ENCODE peak calls at places on chromosomes 1 and 21, in four cellular contexts. M, H, A and D are unnamed samples. For H3K27me3, the result is how much of the 10 kb centered on the place peaks cover.

GRCh38 chr1:97340951-97341350 is 579.9 kb downstream of the DPYD start:
- DNase-seq in M (no peak), H (no peak), A (no peak), D (peak)

GRCh38 chr1:12556368-12556930 is 61.6 kb downstream of the DHRS3 start:
- DNase-seq in M (no peak), H (peak), A (peak), D (peak)

GRCh38 chr1:55965981-55966461 is 613.3 kb downstream of the PLPP3 start:
- DNase-seq in M (no peak), H (no peak), A (no peak), D (no peak)

GRCh38 chr21:41373769-41374168 is 11.9 kb downstream of the MX2 start:
- DNase-seq in M (no peak), H (no peak), A (no peak), D (no peak)

GRCh38 chr1:227864882-227865281 is 49.4 kb downstream of the PRSS38 start:
- DNase-seq in M (no peak), H (no peak), A (no peak), D (no peak)

GRCh38 chr21:22728091-22728490 is 1729.9 kb downstream of the NCAM2 start:
- DNase-seq in M (no peak), H (no peak), A (peak), D (no peak)

GRCh38 chr1:101128211-101128727 is 102.7 kb upstream of the DPH5 start:
- DNase-seq in M (peak), H (no peak), A (no peak), D (peak)

GRCh38 chr1:225652726-225653462 is at the start of gene ENAH:
- DNase-seq in M (peak), H (peak), A (peak), D (peak)

GRCh38 chr1:234963904-234964702 is 164.5 kb downstream of the TOMM20 start:
- DNase-seq in M (peak), H (no peak), A (no peak), D (no peak)

GRCh38 chr1:248406721-248407692 is 4.2 kb downstream of the OR2T1 start:
- DNase-seq in M (no peak), H (no peak), A (no peak), D (no peak)

GRCh38 chr1:88979054-88979748 is 13.2 kb downstream of the KYAT3 start:
- DNase-seq in M (no peak), H (no peak), A (no peak), D (no peak)

GRCh38 chr1:217059401-217059800 is 336.2 kb upstream of the ESRRG start:
- DNase-seq in M (no peak), H (no peak), A (peak), D (no peak)

GRCh38 chr1:109732390-109732763 is 8.5 kb downstream of the GSTM3 start:
- DNase-seq in M (no peak), H (no peak), A (no peak), D (no peak)

GRCh38 chr1:17759114-17759513 is 4.0 kb downstream of the ACTL8 start:
- DNase-seq in M (no peak), H (peak), A (no peak), D (peak)

GRCh38 chr1:234861761-234862160 is 251.8 kb upstream of the IRF2BP2 start:
- DNase-seq in M (no peak), H (no peak), A (no peak), D (no peak)

GRCh38 chr1:172219966-172220365 is 200.5 kb upstream of the C1orf105 start:
- DNase-seq in M (no peak), H (no peak), A (no peak), D (peak)

GRCh38 chr1:58854576-58854975 is 70.7 kb upstream of the JUN start:
- DNase-seq in M (no peak), H (no peak), A (no peak), D (peak)

GRCh38 chr1:58858344-58858673 is 74.5 kb upstream of the JUN start:
- DNase-seq in M (peak), H (no peak), A (no peak), D (no peak)

GRCh38 chr1:58855351-58856165 is 71.7 kb upstream of the JUN start:
- DNase-seq in M (no peak), H (no peak), A (no peak), D (no peak)

GRCh38 chr1:58859769-58860455 is 76.1 kb upstream of the JUN start:
- DNase-seq in M (no peak), H (no peak), A (no peak), D (no peak)

DNA sequence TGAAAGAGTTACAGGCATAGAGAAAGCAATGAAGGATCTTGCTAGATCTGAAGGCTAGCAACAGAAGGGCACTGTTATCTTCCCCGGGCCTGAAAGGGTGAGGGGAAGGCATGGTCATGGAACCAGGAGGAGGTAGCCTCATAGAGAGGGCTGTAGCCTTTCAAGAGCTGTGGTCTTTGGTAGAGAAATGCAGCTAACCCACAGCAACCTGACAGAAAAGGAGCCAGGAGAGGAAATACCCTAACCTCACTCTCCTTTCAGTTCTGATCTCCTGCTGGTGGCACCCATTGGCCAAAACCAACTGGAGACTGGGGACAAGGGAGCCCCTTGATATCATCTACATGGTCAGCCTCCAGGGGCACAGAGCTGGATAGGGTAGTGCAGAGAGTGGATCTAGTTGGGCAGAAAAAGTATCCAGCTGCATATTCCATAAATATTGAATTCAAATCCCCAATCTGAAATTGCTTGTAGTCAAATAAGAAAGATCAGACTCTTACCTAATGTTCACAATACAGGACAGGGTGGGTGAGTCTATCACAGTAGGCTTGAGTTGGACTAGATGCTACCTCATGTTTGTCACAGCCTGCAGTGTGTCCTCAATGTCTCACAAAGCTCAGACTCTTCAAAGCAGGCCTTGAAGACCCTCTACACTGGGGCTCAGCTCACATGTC is 74.0 kb upstream of the JUN start:
- DNase-seq in M (no peak), H (no peak), A (no peak), D (no peak)
- H3K27ac ChIP-seq in M (no peak), H (no peak), A (no peak), D (no peak)

GRCh38 chr1:50423670-50424000 is 392 bp upstream of the DMRTA2 start:
- DNase-seq in M (no peak), H (no peak), A (no peak), D (peak)
- H3K27me3 ChIP-seq in M (half or more), H (under half), A (half or more), D (under half)

GRCh38 chr1:1429671-1430073 is 5.8 kb upstream of the VWA1 start:
- DNase-seq in M (no peak), H (no peak), A (no peak), D (peak)
- H3K27ac ChIP-seq in M (peak), H (no peak), A (no peak), D (peak)

GRCh38 chr1:156421062-156421938 is 52.3 kb downstream of the RHBG start:
- DNase-seq in M (peak), H (peak), A (peak), D (peak)
- H3K27me3 ChIP-seq in M (under half), H (under half), A (half or more), D (under half)

DNA sequence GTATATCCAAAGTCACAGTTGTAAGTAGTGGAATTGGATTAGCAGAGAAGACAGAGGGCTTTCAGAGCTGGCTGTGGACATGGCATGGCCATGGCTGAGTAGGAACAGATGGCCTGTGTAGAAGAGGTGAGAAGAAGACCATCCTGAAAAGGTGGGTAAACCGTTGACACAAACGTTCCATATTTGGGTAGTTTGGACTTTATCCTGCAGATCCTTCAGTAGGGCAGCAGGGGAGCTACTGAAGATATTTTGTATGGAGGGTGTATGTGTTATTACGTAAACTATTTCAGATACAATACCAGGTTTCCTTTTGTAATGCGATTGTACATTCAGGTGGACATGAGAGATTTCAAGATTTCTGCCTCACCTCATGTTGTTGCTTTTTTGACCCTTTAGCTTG is 1.6 kb downstream of the UTP11 start:
- DNase-seq in M (no peak), H (no peak), A (no peak), D (no peak)
- H3K27ac ChIP-seq in M (no peak), H (no peak), A (no peak), D (no peak)